ENCODE peak calls at places on chromosomes 6 and 20, in four cellular contexts. I, L, W and D are unnamed samples.

GRCh38 chr6:100281471-100281878 is 183.2 kb downstream of the SIM1 start:
- DNase-seq in I (no peak), L (no peak), W (no peak), D (no peak)

GRCh38 chr6:124961784-124962611 is at the start of gene RNF217:
- DNase-seq in I (peak; percentile 57), L (peak; percentile 49), W (peak; percentile 77), D (peak; percentile 75)

GRCh38 chr6:145071836-145072235 is 663.5 kb downstream of the EPM2A start:
- DNase-seq in I (peak; percentile 84), L (peak; percentile 59), W (peak; percentile 74), D (peak; percentile 72)

GRCh38 chr6:163930012-163930411 is 515.5 kb downstream of the QKI start:
- DNase-seq in I (no peak), L (no peak), W (no peak), D (no peak)

GRCh38 chr6:6798430-6798829 is 209.9 kb downstream of the LY86 start:
- DNase-seq in I (no peak), L (no peak), W (no peak), D (no peak)

GRCh38 chr6:130307752-130308361 is 58.0 kb upstream of the TMEM200A start:
- DNase-seq in I (peak; percentile 82), L (peak; percentile 13), W (peak; percentile 78), D (peak; percentile 70)

GRCh38 chr6:170124836-170125235 is 166.0 kb downstream of the DLL1 start:
- DNase-seq in I (no peak), L (peak; percentile 54), W (no peak), D (no peak)

GRCh38 chr6:87668006-87668405 is 34.0 kb downstream of the AKIRIN2 start:
- DNase-seq in I (no peak), L (no peak), W (no peak), D (no peak)

GRCh38 chr6:153090241-153090930 is 40.7 kb downstream of the RGS17 start:
- DNase-seq in I (peak; percentile 94), L (peak; percentile 80), W (peak; percentile 65), D (peak; percentile 84)

GRCh38 chr6:129767776-129768490 is 58.0 kb upstream of the ARHGAP18 start:
- DNase-seq in I (peak; percentile 54), L (no peak), W (no peak), D (no peak)

GRCh38 chr6:134520181-134521115 is 202.5 kb upstream of the SGK1 start:
- DNase-seq in I (peak; percentile 70), L (peak; percentile 81), W (peak; percentile 40), D (peak; percentile 52)

GRCh38 chr6:170129691-170130171 is 161.1 kb downstream of the DLL1 start:
- DNase-seq in I (no peak), L (peak; percentile 68), W (no peak), D (no peak)

GRCh38 chr6:90417385-90417784 is 120.7 kb upstream of the BACH2 start:
- DNase-seq in I (no peak), L (no peak), W (no peak), D (no peak)

GRCh38 chr20:20216941-20217340 is 151.0 kb upstream of the INSM1 start:
- DNase-seq in I (no peak), L (no peak), W (no peak), D (no peak)

GRCh38 chr6:165049362-165049761 is 260.0 kb downstream of the C6orf118 start:
- DNase-seq in I (peak; percentile 14), L (peak; percentile 48), W (peak; percentile 44), D (no peak)

GRCh38 chr20:62603021-62603906 is 39.0 kb upstream of the SLCO4A1 start:
- DNase-seq in I (peak; percentile 67), L (peak; percentile 93), W (peak; percentile 36), D (peak; percentile 64)

GRCh38 chr6:96391776-96392175 is 129.8 kb upstream of the UFL1 start:
- DNase-seq in I (no peak), L (no peak), W (no peak), D (peak; percentile 5)

GRCh38 chr6:83633149-83633548 is 75.8 kb downstream of the SNAP91 start:
- DNase-seq in I (no peak), L (no peak), W (no peak), D (no peak)

GRCh38 chr6:27862396-27863061 is 49.7 kb downstream of the OR2B2 start:
- DNase-seq in I (no peak), L (peak; percentile 45), W (no peak), D (no peak)

GRCh38 chr6:490251-491037 is 98.9 kb downstream of the IRF4 start:
- DNase-seq in I (no peak), L (no peak), W (no peak), D (no peak)

GRCh38 chr6:485655-486054 is 94.1 kb downstream of the IRF4 start:
- DNase-seq in I (no peak), L (no peak), W (no peak), D (no peak)

GRCh38 chr6:489001-489400 is 97.4 kb downstream of the IRF4 start:
- DNase-seq in I (no peak), L (no peak), W (no peak), D (no peak)

GRCh38 chr6:489762-490161 is 98.2 kb downstream of the IRF4 start:
- DNase-seq in I (no peak), L (no peak), W (no peak), D (no peak)

GRCh38 chr6:487956-488355 is 96.4 kb downstream of the IRF4 start:
- DNase-seq in I (no peak), L (no peak), W (no peak), D (no peak)
- TF ChIP-seq CTCF in I (no peak), L (no peak), W (no peak), D (no peak)

DNA sequence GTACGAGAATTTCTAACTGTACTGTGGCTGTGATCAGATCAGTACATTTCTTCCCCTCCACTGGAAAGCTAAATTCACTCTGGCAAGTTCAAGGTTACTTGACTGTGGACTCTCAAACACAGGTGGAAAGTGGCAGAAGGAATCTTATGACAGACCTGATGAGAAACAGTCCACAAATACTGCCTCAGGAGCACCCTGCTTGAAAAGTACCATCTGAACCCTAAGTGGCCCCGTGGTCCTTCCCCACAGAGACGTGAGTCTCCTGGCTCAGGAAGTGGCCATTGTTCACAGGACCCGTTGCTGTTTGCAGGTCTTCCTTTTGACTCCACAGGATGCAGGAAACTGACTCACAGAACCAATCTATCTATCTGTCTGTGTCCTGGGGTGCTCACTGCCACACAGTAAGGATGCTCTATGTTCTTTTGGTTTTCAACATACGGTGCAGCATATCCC is 47.5 kb upstream of the NHSL1 start:
- DNase-seq in I (peak; percentile 58), L (peak; percentile 32), W (no peak), D (peak; percentile 88)
- TF ChIP-seq CTCF in I (no peak), L (no peak), W (no peak), D (no peak)

GRCh38 chr20:1636621-1637020 is 16.8 kb upstream of the SIRPB1 start:
- DNase-seq in I (no peak), L (no peak), W (no peak), D (no peak)
- TF ChIP-seq CTCF in I (no peak), L (no peak), W (no peak), D (no peak)

GRCh38 chr20:25394276-25394675 is 3.6 kb upstream of the ABHD12 start:
- DNase-seq in I (no peak), L (no peak), W (no peak), D (no peak)

GRCh38 chr20:25389381-25389857 is 1.2 kb downstream of the ABHD12 start:
- DNase-seq in I (peak; percentile 52), L (peak; percentile 36), W (peak; percentile 73), D (peak; percentile 50)

GRCh38 chr20:25389858-25390537 is 637 bp downstream of the ABHD12 start:
- DNase-seq in I (no peak), L (peak; percentile 35), W (no peak), D (no peak)

GRCh38 chr20:25394996-25395395 is 4.4 kb upstream of the ABHD12 start:
- DNase-seq in I (no peak), L (no peak), W (no peak), D (no peak)

DNA sequence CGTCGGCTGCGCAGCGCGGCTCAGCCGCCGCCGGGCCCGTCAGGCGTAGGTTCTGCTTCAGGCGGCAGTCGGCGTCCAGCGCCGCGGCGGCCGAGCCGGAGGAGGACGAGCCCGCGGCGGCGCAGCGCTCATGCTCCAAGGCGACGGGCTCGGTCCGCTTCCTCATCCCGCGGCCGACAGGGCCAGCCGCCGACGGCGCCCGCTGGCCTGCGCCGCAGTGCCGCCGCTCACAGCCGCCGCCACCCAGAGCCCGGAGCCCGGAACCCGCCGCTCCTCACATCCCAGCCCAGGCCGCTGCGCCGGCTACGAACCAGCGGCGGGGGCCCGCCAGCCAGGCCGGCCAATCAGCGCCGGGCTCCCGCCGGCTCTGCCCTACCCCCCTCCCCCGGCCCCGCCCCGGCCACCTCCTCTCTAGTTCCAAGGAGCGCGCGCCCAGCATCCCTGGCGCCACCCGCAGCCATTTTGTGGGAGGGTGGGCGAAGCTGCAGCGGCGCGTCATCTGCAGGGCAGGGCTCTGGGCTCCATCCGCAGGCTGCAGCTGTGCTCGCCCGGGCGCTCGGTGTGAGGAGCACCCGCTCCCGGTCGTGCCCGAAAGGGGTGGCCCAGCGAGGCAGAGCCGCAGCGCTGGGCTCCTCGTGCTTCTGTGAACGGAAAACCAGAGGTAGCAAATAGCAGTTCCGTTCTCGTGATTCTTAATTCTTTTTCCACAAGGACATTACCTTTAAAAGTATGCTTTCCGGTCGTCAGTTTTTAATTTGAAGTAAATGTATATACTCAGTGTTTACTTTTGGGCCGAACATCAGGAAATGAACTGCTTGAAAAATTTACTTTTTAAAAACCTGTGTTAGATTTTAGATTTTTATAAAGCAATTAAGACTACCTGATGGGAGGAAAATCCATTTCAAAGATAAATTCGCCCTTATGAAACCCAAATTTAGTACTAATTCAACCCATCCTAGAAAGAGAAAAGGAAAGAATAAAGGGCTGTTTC is at the start of gene ABHD12:
- DNase-seq in I (peak; percentile 92), L (peak; percentile 97), W (peak; percentile 97), D (peak; percentile 97)
- TF ChIP-seq CTCF in I (no peak), L (no peak), W (peak; percentile 13), D (no peak)